ENCODE peak calls at places on chromosomes 13 and 19, in eight cellular contexts. E is cardiac fibroblast, S is left ventricle myocardium inferior, L is A549, W is tibial nerve, F is heart right ventricle, H is fibroblast of lung, R is upper lobe of left lung. V is an unnamed sample.
A peak's percentile ranks its signal among the peaks of the same experiment; 100 is the strongest.

GRCh38 chr19:41936416-41936850 is 8.2 kb upstream of the ERFL start:
- DNase-seq in H (no peak), S (no peak), F (no peak), L (no peak), E (no peak), R (no peak), W (no peak), V (no peak)

GRCh38 chr19:15264061-15264932 is 32.0 kb upstream of the EPHX3 start:
- DNase-seq in W (peak; percentile 57), S (peak; percentile 77), F (peak; percentile 76), R (no peak), E (peak; percentile 81), L (peak; percentile 43), H (peak; percentile 52), V (peak; percentile 70)

GRCh38 chr13:23599083-23599925 is 29.1 kb downstream of the TNFRSF19 start:
- DNase-seq in E (no peak), W (no peak), H (peak; percentile 32), F (no peak), S (no peak), R (no peak), L (no peak), V (no peak)

GRCh38 chr13:95524270-95524901 is 28.1 kb upstream of the CLDN10 start:
- DNase-seq in W (no peak), E (peak; percentile 68), R (no peak), H (no peak), S (no peak), L (no peak), F (no peak), V (no peak)

GRCh38 chr13:44474122-44474910 is 100.7 kb downstream of the SERP2 start:
- DNase-seq in R (no peak), E (peak; percentile 22), F (no peak), W (no peak), S (no peak), H (peak; percentile 29), L (peak; percentile 24), V (no peak)

GRCh38 chr13:52158629-52159158 is 703 bp downstream of the NEK3 start:
- DNase-seq in S (peak; percentile 51), R (no peak), E (peak; percentile 58), L (no peak), W (no peak), F (peak; percentile 40), H (peak; percentile 50), V (peak; percentile 54)

GRCh38 chr13:40376296-40376849 is 290.1 kb downstream of the FOXO1 start:
- DNase-seq in E (no peak), W (no peak), F (no peak), S (no peak), H (no peak), L (no peak), R (peak; percentile 17), V (no peak)

GRCh38 chr13:108877300-108877699 is 247.9 kb downstream of the MYO16 start:
- DNase-seq in W (no peak), R (no peak), H (peak; percentile 26), F (no peak), E (peak; percentile 1), L (no peak), S (no peak), V (no peak)

GRCh38 chr19:40799558-40800338 is 757 bp downstream of the EGLN2 start:
- DNase-seq in L (no peak), S (peak; percentile 70), E (peak; percentile 59), F (peak; percentile 80), H (no peak), R (peak; percentile 91), W (no peak), V (peak; percentile 58)

GRCh38 chr19:46892252-46893179 is 31.7 kb downstream of the ARHGAP35 start:
- DNase-seq in H (no peak), E (no peak), L (no peak), S (no peak), F (no peak), W (no peak), R (no peak), V (peak; percentile 37)

GRCh38 chr13:33545492-33545891 is 259.9 kb upstream of the STARD13 start:
- DNase-seq in S (no peak), W (no peak), F (no peak), L (no peak), E (no peak), H (no peak), R (no peak), V (no peak)

GRCh38 chr13:102191951-102192461 is 209.8 kb downstream of the FGF14 start:
- DNase-seq in R (no peak), S (no peak), W (no peak), H (peak; percentile 91), F (no peak), E (peak; percentile 8), L (no peak), V (no peak)

GRCh38 chr13:44855860-44856259 is 133.4 kb downstream of the NUFIP1 start:
- DNase-seq in W (no peak), S (no peak), R (no peak), H (no peak), L (no peak), E (no peak), F (no peak), V (no peak)

GRCh38 chr13:113802090-113802531 is 43.1 kb downstream of the TMEM255B start:
- DNase-seq in E (peak; percentile 83), F (peak; percentile 57), R (peak; percentile 80), H (peak; percentile 72), L (peak; percentile 15), S (peak; percentile 61), W (no peak), V (no peak)

GRCh38 chr19:17784201-17785008 is 10.5 kb upstream of the B3GNT3 start:
- DNase-seq in L (peak; percentile 70), F (peak; percentile 56), S (peak; percentile 49), E (peak; percentile 74), H (peak; percentile 28), R (peak; percentile 76), W (no peak), V (peak; percentile 81)

GRCh38 chr19:11541238-11541637 is 2.6 kb downstream of the CNN1 start:
- DNase-seq in L (no peak), E (no peak), H (no peak), R (no peak), S (no peak), W (no peak), F (no peak), V (peak; percentile 72)

GRCh38 chr13:97307882-97308624 is 85.9 kb downstream of the MBNL2 start:
- DNase-seq in H (peak; percentile 91), L (peak; percentile 50), W (peak; percentile 33), S (peak; percentile 51), F (peak; percentile 44), E (peak; percentile 58), R (no peak), V (no peak)

GRCh38 chr13:46184277-46184699 is 2.3 kb upstream of the LCP1 start:
- DNase-seq in H (no peak), R (no peak), W (no peak), E (peak; percentile 6), S (peak; percentile 22), F (peak; percentile 20), L (peak; percentile 10), V (peak; percentile 89)

GRCh38 chr19:18021121-18021755 is 13.3 kb downstream of the ARRDC2 start:
- DNase-seq in H (peak; percentile 82), R (peak; percentile 86), L (no peak), S (peak; percentile 91), W (peak; percentile 76), F (peak; percentile 91), E (peak; percentile 91), V (peak; percentile 61)

GRCh38 chr19:53894736-53895135 is 12.7 kb downstream of the PRKCG start:
- DNase-seq in F (no peak), S (no peak), L (no peak), E (no peak), W (no peak), R (no peak), H (no peak), V (no peak)

GRCh38 chr19:23509686-23510450 is 114.6 kb upstream of the ZNF91 start:
- DNase-seq in L (no peak), E (no peak), W (no peak), F (no peak), S (no peak), R (no peak), H (no peak), V (no peak)

GRCh38 chr19:7612282-7613274 is 16.8 kb downstream of the XAB2 start:
- DNase-seq in R (peak; percentile 79), S (no peak), F (no peak), W (no peak), L (no peak), H (no peak), E (no peak), V (no peak)

GRCh38 chr19:8145969-8146368 is 3.4 kb downstream of the FBN3 start:
- DNase-seq in H (no peak), E (no peak), S (no peak), F (no peak), R (peak; percentile 69), W (no peak), L (no peak), V (no peak)

GRCh38 chr13:108963846-108964600 is 334.6 kb downstream of the MYO16 start:
- DNase-seq in F (no peak), W (no peak), L (no peak), S (no peak), E (peak; percentile 18), R (no peak), H (peak; percentile 91), V (no peak)

GRCh38 chr19:17834350-17835181 is 13.2 kb downstream of the JAK3 start:
- DNase-seq in W (no peak), R (no peak), L (no peak), H (no peak), E (no peak), S (no peak), F (no peak), V (no peak)

DNA sequence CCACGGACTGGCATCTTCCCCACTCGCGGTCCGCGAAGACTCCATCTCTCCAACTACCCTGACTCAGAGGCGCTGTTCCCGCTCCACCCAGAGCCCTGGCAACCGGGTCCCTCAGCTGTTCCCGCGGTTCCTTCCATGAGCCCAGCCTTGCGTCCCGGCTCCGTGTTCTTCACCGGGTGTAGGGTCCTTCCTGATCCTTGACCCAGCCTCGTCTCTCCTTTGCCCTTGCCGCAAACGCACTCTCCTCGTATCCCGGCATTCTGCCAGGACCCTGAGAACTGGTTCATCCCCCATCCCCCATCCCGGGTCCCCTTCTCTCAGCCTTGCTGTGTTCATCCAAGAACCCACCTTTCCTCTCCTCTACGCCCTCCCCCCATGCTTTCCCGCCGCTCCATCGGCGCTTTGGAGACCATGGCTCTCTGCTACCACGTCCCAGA is 705 bp downstream of the ICAM5 start:
- DNase-seq in L (no peak), H (no peak), R (peak; percentile 65), S (no peak), W (no peak), E (no peak), F (no peak), V (no peak)
- H3K4me3 ChIP-seq in L (peak overlapping the region; percentile 52), H (peak overlapping the region; percentile 47), R (peak overlapping the region; percentile 39), S (peak overlapping the region; percentile 67), W (no peak overlapping the region), E (peak overlapping the region; percentile 47), F (peak overlapping the region; percentile 52), V (peak overlapping the region; percentile 75)

GRCh38 chr19:37931941-37932655 is 25.1 kb downstream of the SIPA1L3 start:
- DNase-seq in E (peak; percentile 50), W (no peak), L (peak; percentile 97), H (peak; percentile 88), R (peak; percentile 91), S (peak; percentile 32), F (peak; percentile 8), V (peak; percentile 72)
- H3K4me3 ChIP-seq in E (no peak overlapping the region), W (no peak overlapping the region), L (peak overlapping the region; percentile 51), H (peak overlapping the region; percentile 2), R (peak overlapping the region; percentile 20), S (peak overlapping the region; percentile 30), F (no peak overlapping the region), V (peak overlapping the region; percentile 40)

GRCh38 chr19:290539-291521 is at the start of gene PLPP2:
- DNase-seq in E (peak; percentile 36), L (peak; percentile 40), F (no peak), S (no peak), H (peak; percentile 35), R (peak; percentile 87), W (no peak), V (no peak)
- H3K4me3 ChIP-seq in E (peak within 1 kb of the TSS; percentile 56), L (peak within 1 kb of the TSS; percentile 87), F (peak within 1 kb of the TSS; percentile 49), S (peak within 1 kb of the TSS; percentile 58), H (peak within 1 kb of the TSS; percentile 38), R (peak within 1 kb of the TSS; percentile 48), W (peak within 1 kb of the TSS; percentile 19), V (no peak within 1 kb of the TSS)

GRCh38 chr19:39497850-39498261 is 891 bp upstream of the DLL3 start:
- DNase-seq in W (no peak), R (peak; percentile 85), H (peak; percentile 24), E (peak; percentile 42), F (no peak), L (no peak), S (no peak), V (peak; percentile 59)
- H3K4me3 ChIP-seq in W (no peak overlapping the region), R (no peak overlapping the region), H (no peak overlapping the region), E (no peak overlapping the region), F (peak overlapping the region; percentile 12), L (peak overlapping the region; percentile 32), S (peak overlapping the region; percentile 40), V (no peak overlapping the region)